ENCODE peak calls at places on chromosome 6, in seven cellular contexts. One of them, this sample, is unnamed.

GRCh38 chr6:108838101-108838717 is 10.0 kb upstream of the ARMC2 start:
- DNase-seq in A549: no peak
- DNase-seq in fibroblast of villous mesenchyme: peak
- DNase-seq in epithelial cell of esophagus: peak
- DNase-seq in HFF-Myc: no peak
- DNase-seq in coronary artery: no peak
- DNase-seq in GM12865: no peak
- DNase-seq in this sample: peak

GRCh38 chr6:117870477-117871243 is 36.4 kb upstream of the SLC35F1 start:
- DNase-seq in A549: no peak
- DNase-seq in fibroblast of villous mesenchyme: no peak
- DNase-seq in epithelial cell of esophagus: no peak
- DNase-seq in HFF-Myc: no peak
- DNase-seq in coronary artery: no peak
- DNase-seq in GM12865: peak
- DNase-seq in this sample: no peak

GRCh38 chr6:166415306-166415705 is 32.6 kb upstream of the MPC1 start:
- DNase-seq in A549: no peak
- DNase-seq in fibroblast of villous mesenchyme: no peak
- DNase-seq in epithelial cell of esophagus: no peak
- DNase-seq in HFF-Myc: no peak
- DNase-seq in coronary artery: no peak
- DNase-seq in GM12865: no peak
- DNase-seq in this sample: no peak

GRCh38 chr6:111482236-111482958 is 621 bp downstream of the REV3L start:
- DNase-seq in A549: no peak
- DNase-seq in fibroblast of villous mesenchyme: peak
- DNase-seq in epithelial cell of esophagus: peak
- DNase-seq in HFF-Myc: no peak
- DNase-seq in coronary artery: peak
- DNase-seq in GM12865: peak
- DNase-seq in this sample: no peak

GRCh38 chr6:96900873-96901272 is 3.2 kb upstream of the NDUFAF4 start:
- DNase-seq in A549: no peak
- DNase-seq in fibroblast of villous mesenchyme: no peak
- DNase-seq in epithelial cell of esophagus: no peak
- DNase-seq in HFF-Myc: no peak
- DNase-seq in coronary artery: no peak
- DNase-seq in GM12865: no peak
- DNase-seq in this sample: no peak

GRCh38 chr6:37971711-37972410 is 152.3 kb downstream of the ZFAND3 start:
- DNase-seq in A549: no peak
- DNase-seq in fibroblast of villous mesenchyme: peak
- DNase-seq in epithelial cell of esophagus: no peak
- DNase-seq in HFF-Myc: no peak
- DNase-seq in coronary artery: no peak
- DNase-seq in GM12865: no peak
- DNase-seq in this sample: no peak

GRCh38 chr6:141701732-141702131 is 431.0 kb upstream of the GJE1 start:
- DNase-seq in A549: no peak
- DNase-seq in fibroblast of villous mesenchyme: no peak
- DNase-seq in epithelial cell of esophagus: no peak
- DNase-seq in HFF-Myc: no peak
- DNase-seq in coronary artery: no peak
- DNase-seq in GM12865: no peak
- DNase-seq in this sample: no peak

GRCh38 chr6:94045473-94045872 is 626.1 kb upstream of the EPHA7 start:
- DNase-seq in A549: no peak
- DNase-seq in fibroblast of villous mesenchyme: no peak
- DNase-seq in epithelial cell of esophagus: no peak
- DNase-seq in HFF-Myc: no peak
- DNase-seq in coronary artery: no peak
- DNase-seq in GM12865: no peak
- DNase-seq in this sample: no peak

GRCh38 chr6:8080338-8081151 is 16.4 kb upstream of the BLOC1S5 start:
- DNase-seq in A549: no peak
- DNase-seq in fibroblast of villous mesenchyme: peak
- DNase-seq in epithelial cell of esophagus: peak
- DNase-seq in HFF-Myc: no peak
- DNase-seq in coronary artery: no peak
- DNase-seq in GM12865: no peak
- DNase-seq in this sample: no peak

GRCh38 chr6:155660243-155660977 is 204.8 kb upstream of the NOX3 start:
- DNase-seq in A549: no peak
- DNase-seq in fibroblast of villous mesenchyme: no peak
- DNase-seq in epithelial cell of esophagus: no peak
- DNase-seq in HFF-Myc: no peak
- DNase-seq in coronary artery: no peak
- DNase-seq in GM12865: no peak
- DNase-seq in this sample: no peak

GRCh38 chr6:138454976-138455706 is 44.2 kb downstream of the NHSL1 start:
- DNase-seq in A549: peak
- DNase-seq in fibroblast of villous mesenchyme: no peak
- DNase-seq in epithelial cell of esophagus: peak
- DNase-seq in HFF-Myc: no peak
- DNase-seq in coronary artery: no peak
- DNase-seq in GM12865: peak
- DNase-seq in this sample: no peak

GRCh38 chr6:170522565-170523183 is 30.4 kb downstream of the PSMB1 start:
- DNase-seq in A549: no peak
- DNase-seq in fibroblast of villous mesenchyme: no peak
- DNase-seq in epithelial cell of esophagus: peak
- DNase-seq in HFF-Myc: no peak
- DNase-seq in coronary artery: no peak
- DNase-seq in GM12865: no peak
- DNase-seq in this sample: no peak

GRCh38 chr6:16759181-16759645 is 2.0 kb downstream of the ATXN1 start:
- DNase-seq in A549: no peak
- DNase-seq in fibroblast of villous mesenchyme: peak
- DNase-seq in epithelial cell of esophagus: no peak
- DNase-seq in HFF-Myc: no peak
- DNase-seq in coronary artery: no peak
- DNase-seq in GM12865: no peak
- DNase-seq in this sample: no peak

GRCh38 chr6:18148304-18149025 is 6.4 kb downstream of the TPMT start:
- DNase-seq in A549: no peak
- DNase-seq in fibroblast of villous mesenchyme: peak
- DNase-seq in epithelial cell of esophagus: peak
- DNase-seq in HFF-Myc: peak
- DNase-seq in coronary artery: no peak
- DNase-seq in GM12865: no peak
- DNase-seq in this sample: peak

GRCh38 chr6:49919261-49919660 is 44.7 kb downstream of the DEFB114 start:
- DNase-seq in A549: no peak
- DNase-seq in fibroblast of villous mesenchyme: no peak
- DNase-seq in epithelial cell of esophagus: no peak
- DNase-seq in HFF-Myc: no peak
- DNase-seq in coronary artery: no peak
- DNase-seq in GM12865: no peak
- DNase-seq in this sample: no peak

GRCh38 chr6:44731485-44732095 is 344.1 kb downstream of the CDC5L start:
- DNase-seq in A549: no peak
- DNase-seq in fibroblast of villous mesenchyme: no peak
- DNase-seq in epithelial cell of esophagus: no peak
- DNase-seq in HFF-Myc: no peak
- DNase-seq in coronary artery: peak
- DNase-seq in GM12865: no peak
- DNase-seq in this sample: no peak

GRCh38 chr6:132812756-132813172 is 1.6 kb upstream of the RPS12 start:
- DNase-seq in A549: no peak
- DNase-seq in fibroblast of villous mesenchyme: peak
- DNase-seq in epithelial cell of esophagus: peak
- DNase-seq in HFF-Myc: no peak
- DNase-seq in coronary artery: no peak
- DNase-seq in GM12865: no peak
- DNase-seq in this sample: no peak

GRCh38 chr6:107399927-107400326 is 59.4 kb downstream of the PDSS2 start:
- DNase-seq in A549: no peak
- DNase-seq in fibroblast of villous mesenchyme: no peak
- DNase-seq in epithelial cell of esophagus: no peak
- DNase-seq in HFF-Myc: no peak
- DNase-seq in coronary artery: no peak
- DNase-seq in GM12865: no peak
- DNase-seq in this sample: peak

GRCh38 chr6:125307150-125307838 is 5.5 kb upstream of the HDDC2 start:
- DNase-seq in A549: no peak
- DNase-seq in fibroblast of villous mesenchyme: peak
- DNase-seq in epithelial cell of esophagus: peak
- DNase-seq in HFF-Myc: no peak
- DNase-seq in coronary artery: no peak
- DNase-seq in GM12865: no peak
- DNase-seq in this sample: peak

GRCh38 chr6:14046476-14047068 is 71.0 kb upstream of the CD83 start:
- DNase-seq in A549: peak
- DNase-seq in fibroblast of villous mesenchyme: peak
- DNase-seq in epithelial cell of esophagus: peak
- DNase-seq in HFF-Myc: no peak
- DNase-seq in coronary artery: no peak
- DNase-seq in GM12865: peak
- DNase-seq in this sample: no peak

GRCh38 chr6:73367761-73368355 is 1.8 kb downstream of the OOEP start:
- DNase-seq in A549: no peak
- DNase-seq in fibroblast of villous mesenchyme: no peak
- DNase-seq in epithelial cell of esophagus: peak
- DNase-seq in HFF-Myc: no peak
- DNase-seq in coronary artery: no peak
- DNase-seq in GM12865: no peak
- DNase-seq in this sample: no peak

GRCh38 chr6:136788069-136788902 is 4.0 kb downstream of the MAP3K5 start:
- DNase-seq in A549: no peak
- DNase-seq in fibroblast of villous mesenchyme: peak
- DNase-seq in epithelial cell of esophagus: peak
- DNase-seq in HFF-Myc: no peak
- DNase-seq in coronary artery: no peak
- DNase-seq in GM12865: peak
- DNase-seq in this sample: peak

GRCh38 chr6:139161817-139162284 is 27.0 kb downstream of the HECA start:
- DNase-seq in A549: no peak
- DNase-seq in fibroblast of villous mesenchyme: no peak
- DNase-seq in epithelial cell of esophagus: no peak
- DNase-seq in HFF-Myc: no peak
- DNase-seq in coronary artery: no peak
- DNase-seq in GM12865: peak
- DNase-seq in this sample: no peak

GRCh38 chr6:6584310-6585002 is 4.1 kb upstream of the LY86 start:
- DNase-seq in A549: no peak
- DNase-seq in fibroblast of villous mesenchyme: no peak
- DNase-seq in epithelial cell of esophagus: no peak
- DNase-seq in HFF-Myc: no peak
- DNase-seq in coronary artery: no peak
- DNase-seq in GM12865: peak
- DNase-seq in this sample: no peak

DNA sequence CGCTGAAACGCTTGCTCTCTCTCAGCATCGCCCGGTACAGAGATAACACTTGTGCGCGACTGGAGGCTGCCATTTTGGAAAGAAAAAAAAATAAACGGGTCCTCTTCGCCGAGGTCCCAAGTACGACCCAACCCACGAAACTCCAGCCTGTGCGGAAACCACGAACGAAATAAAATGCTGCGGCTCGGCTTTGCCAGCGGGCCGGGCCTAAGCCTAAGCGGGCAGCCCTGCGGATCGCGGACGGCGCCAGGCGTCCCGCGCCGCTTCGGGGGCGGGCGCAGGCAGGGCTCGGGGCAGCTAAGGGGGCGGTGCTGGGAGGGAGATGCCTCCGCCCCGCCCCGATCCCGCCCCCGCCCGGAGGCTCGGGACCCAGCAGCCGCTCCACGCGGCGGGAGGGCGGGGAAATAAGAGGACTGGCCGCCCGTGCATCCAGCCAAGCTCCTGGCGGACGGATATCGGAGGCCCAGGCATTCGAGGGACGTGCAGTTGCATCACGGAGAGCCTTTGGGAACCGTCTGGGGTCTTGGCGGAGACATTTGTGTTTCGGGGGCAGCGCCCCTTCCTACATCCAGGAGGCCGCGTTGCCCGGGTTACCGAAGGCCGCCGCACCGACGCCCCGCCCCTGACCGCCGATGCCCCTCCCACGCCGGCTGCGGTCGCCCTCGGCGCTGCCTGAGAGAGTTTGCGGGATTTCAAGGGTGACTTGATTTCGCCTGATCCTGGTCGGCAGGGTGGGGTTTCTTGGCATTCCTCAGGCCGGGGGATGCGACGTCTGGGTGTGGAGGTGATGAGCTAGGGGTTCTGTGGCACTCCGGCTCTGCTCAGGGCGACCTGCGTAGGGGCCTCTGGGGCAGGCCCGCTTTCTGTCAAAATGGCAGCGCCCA is at the start of the genes FARS2 and LYRM4:
- DNase-seq in A549: peak
- DNase-seq in fibroblast of villous mesenchyme: peak
- DNase-seq in epithelial cell of esophagus: peak
- DNase-seq in HFF-Myc: peak
- DNase-seq in coronary artery: peak
- DNase-seq in GM12865: peak
- DNase-seq in this sample: peak
- TF ChIP-seq CTCF in A549: no peak
- TF ChIP-seq CTCF in fibroblast of villous mesenchyme: peak
- TF ChIP-seq CTCF in epithelial cell of esophagus: no peak
- TF ChIP-seq CTCF in HFF-Myc: no peak
- TF ChIP-seq CTCF in coronary artery: no peak
- TF ChIP-seq CTCF in GM12865: no peak
- TF ChIP-seq CTCF in this sample: peak

DNA sequence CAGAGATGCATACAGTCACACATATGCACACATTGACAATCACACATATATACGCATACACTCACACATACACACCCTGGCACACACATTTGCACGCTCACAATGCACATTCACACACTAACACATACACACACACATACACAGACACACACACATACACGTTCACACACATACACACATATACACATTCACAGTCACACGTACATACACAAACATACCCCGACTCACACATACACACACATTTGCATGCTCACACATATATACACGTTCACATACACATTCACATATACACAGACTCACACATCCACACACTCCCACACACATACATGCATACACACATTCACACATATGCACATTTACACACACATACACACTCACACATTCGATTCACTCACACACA is 366.8 kb upstream of the ID4 start:
- DNase-seq in A549: no peak
- DNase-seq in fibroblast of villous mesenchyme: no peak
- DNase-seq in epithelial cell of esophagus: no peak
- DNase-seq in HFF-Myc: no peak
- DNase-seq in coronary artery: no peak
- DNase-seq in GM12865: no peak
- DNase-seq in this sample: no peak
- H3K4me3 ChIP-seq in A549: no peak
- H3K4me3 ChIP-seq in fibroblast of villous mesenchyme: no peak
- H3K4me3 ChIP-seq in epithelial cell of esophagus: no peak
- H3K4me3 ChIP-seq in HFF-Myc: no peak
- H3K4me3 ChIP-seq in coronary artery: no peak
- H3K4me3 ChIP-seq in GM12865: no peak
- H3K4me3 ChIP-seq in this sample: no peak

GRCh38 chr6:143953922-143954321 is 54.1 kb downstream of the PLAGL1 start:
- DNase-seq in A549: no peak
- DNase-seq in fibroblast of villous mesenchyme: no peak
- DNase-seq in epithelial cell of esophagus: no peak
- DNase-seq in HFF-Myc: no peak
- DNase-seq in coronary artery: no peak
- DNase-seq in GM12865: no peak
- DNase-seq in this sample: no peak
- TF ChIP-seq CTCF in A549: no peak
- TF ChIP-seq CTCF in fibroblast of villous mesenchyme: no peak
- TF ChIP-seq CTCF in epithelial cell of esophagus: no peak
- TF ChIP-seq CTCF in HFF-Myc: no peak
- TF ChIP-seq CTCF in coronary artery: no peak
- TF ChIP-seq CTCF in GM12865: no peak
- TF ChIP-seq CTCF in this sample: no peak

GRCh38 chr6:3756516-3757010 is 5.0 kb upstream of the PXDC1 start:
- DNase-seq in A549: no peak
- DNase-seq in fibroblast of villous mesenchyme: no peak
- DNase-seq in epithelial cell of esophagus: no peak
- DNase-seq in HFF-Myc: no peak
- DNase-seq in coronary artery: no peak
- DNase-seq in GM12865: no peak
- DNase-seq in this sample: no peak
- H3K4me3 ChIP-seq in A549: no peak
- H3K4me3 ChIP-seq in fibroblast of villous mesenchyme: no peak
- H3K4me3 ChIP-seq in epithelial cell of esophagus: no peak
- H3K4me3 ChIP-seq in HFF-Myc: no peak
- H3K4me3 ChIP-seq in coronary artery: no peak
- H3K4me3 ChIP-seq in GM12865: no peak
- H3K4me3 ChIP-seq in this sample: no peak